ENCODE peak calls at places on chromosomes 2 and 18, in ten cellular contexts. E is HT1080; K is H7; W is EL; C is stimulated activated CD4-positive, alpha-beta T cell treated with anti-CD3 and anti-CD28 coated beads, Interleukin-4, amount 100 ng/mL, for 4 hours; O is HFFc6; R is NCI-H2029 treated with DMSO at 0.1 percent for 48 hours; F is left cardiac atrium; P is pulmonary artery endothelial cell; A is myocyte. I is an unnamed sample.

GRCh38 chr2:149561309-149561926 is 26.2 kb downstream of the MMADHC start:
- DNase-seq in E (peak), K (peak), W (peak), C (no peak), O (no peak), R (peak), F (no peak), P (no peak), A (peak), I (no peak)

GRCh38 chr2:71646028-71646427 is 192.7 kb downstream of the DYSF start:
- DNase-seq in E (peak), K (no peak), W (peak), C (no peak), O (peak), R (no peak), F (peak), P (peak), A (peak), I (no peak)

GRCh38 chr2:85839461-85839860 is 49.3 kb downstream of the ST3GAL5 start:
- DNase-seq in E (no peak), K (no peak), W (no peak), C (no peak), O (no peak), R (no peak), F (no peak), P (no peak), A (no peak), I (no peak)

GRCh38 chr2:15313657-15314056 is 247.5 kb downstream of the NBAS start:
- DNase-seq in E (peak), K (no peak), W (peak), C (no peak), O (peak), R (no peak), F (no peak), P (no peak), A (peak), I (no peak)

GRCh38 chr2:74387346-74387745 is 7.2 kb upstream of the DCTN1 start:
- DNase-seq in E (peak), K (no peak), W (no peak), C (no peak), O (peak), R (no peak), F (no peak), P (no peak), A (peak), I (no peak)

GRCh38 chr2:130846233-130846632 is 9.5 kb downstream of the ARHGEF4 start:
- DNase-seq in E (no peak), K (no peak), W (no peak), C (no peak), O (no peak), R (no peak), F (no peak), P (no peak), A (no peak), I (no peak)

GRCh38 chr18:57621252-57621607 is 406 bp downstream of the NARS1 start:
- DNase-seq in E (no peak), K (peak), W (peak), C (no peak), O (no peak), R (no peak), F (no peak), P (no peak), A (no peak), I (no peak)

GRCh38 chr2:8249191-8249590 is 432.7 kb upstream of the ID2 start:
- DNase-seq in E (no peak), K (no peak), W (no peak), C (no peak), O (no peak), R (no peak), F (no peak), P (no peak), A (no peak), I (no peak)

GRCh38 chr2:189210250-189211075 is 30.9 kb upstream of the COL5A2 start:
- DNase-seq in E (peak), K (no peak), W (peak), C (no peak), O (peak), R (no peak), F (peak), P (peak), A (peak), I (no peak)

GRCh38 chr2:173400760-173401159 is 46.1 kb downstream of the CDCA7 start:
- DNase-seq in E (peak), K (no peak), W (peak), C (no peak), O (no peak), R (no peak), F (no peak), P (no peak), A (peak), I (peak)

GRCh38 chr2:41859615-41860014 is 188.2 kb upstream of the PKDCC start:
- DNase-seq in E (no peak), K (no peak), W (no peak), C (no peak), O (no peak), R (no peak), F (no peak), P (no peak), A (no peak), I (no peak)

GRCh38 chr18:37538526-37539205 is 26.9 kb downstream of the CELF4 start:
- DNase-seq in E (no peak), K (peak), W (no peak), C (no peak), O (no peak), R (no peak), F (no peak), P (no peak), A (no peak), I (no peak)

GRCh38 chr2:101863534-101863933 is 128.2 kb upstream of the IL1R2 start:
- DNase-seq in E (no peak), K (no peak), W (no peak), C (no peak), O (no peak), R (no peak), F (no peak), P (no peak), A (no peak), I (no peak)

GRCh38 chr2:174771631-174772491 is 7.6 kb upstream of the CHRNA1 start:
- DNase-seq in E (peak), K (peak), W (peak), C (no peak), O (peak), R (no peak), F (peak), P (no peak), A (peak), I (peak)

GRCh38 chr2:19488009-19488691 is 129.7 kb upstream of the OSR1 start:
- DNase-seq in E (peak), K (no peak), W (peak), C (no peak), O (peak), R (no peak), F (no peak), P (no peak), A (peak), I (no peak)

GRCh38 chr2:70515938-70516337 is 37.7 kb downstream of the TGFA start:
- DNase-seq in E (no peak), K (no peak), W (no peak), C (no peak), O (no peak), R (no peak), F (no peak), P (no peak), A (no peak), I (no peak)

GRCh38 chr2:130380096-130380934 is 24.5 kb downstream of the PTPN18 start:
- DNase-seq in E (peak), K (no peak), W (no peak), C (no peak), O (no peak), R (no peak), F (no peak), P (no peak), A (no peak), I (no peak)

GRCh38 chr2:237099804-237100203 is 14.1 kb downstream of the COPS8 start:
- DNase-seq in E (no peak), K (no peak), W (no peak), C (no peak), O (no peak), R (no peak), F (no peak), P (no peak), A (no peak), I (no peak)

GRCh38 chr2:80969900-80970299 is 665.3 kb upstream of the LRRTM1 start:
- DNase-seq in E (no peak), K (no peak), W (no peak), C (no peak), O (no peak), R (no peak), F (no peak), P (no peak), A (no peak), I (no peak)

GRCh38 chr2:178761759-178762371 is 45.4 kb downstream of the TTN start:
- DNase-seq in E (peak), K (peak), W (peak), C (no peak), O (peak), R (peak), F (no peak), P (peak), A (peak), I (peak)

GRCh38 chr2:53842891-53843290 is 16.9 kb downstream of the GPR75 start:
- DNase-seq in E (peak), K (no peak), W (no peak), C (no peak), O (no peak), R (no peak), F (no peak), P (no peak), A (peak), I (no peak)

GRCh38 chr2:101546376-101547058 is 71.6 kb upstream of the RFX8 start:
- DNase-seq in E (peak), K (no peak), W (peak), C (no peak), O (peak), R (no peak), F (no peak), P (peak), A (no peak), I (no peak)

GRCh38 chr2:239946570-239947311 is 78.4 kb downstream of the NDUFA10 start:
- DNase-seq in E (no peak), K (peak), W (no peak), C (no peak), O (no peak), R (no peak), F (peak), P (no peak), A (no peak), I (no peak)

GRCh38 chr18:57819671-57820460 is 16.8 kb upstream of the ATP8B1 start:
- DNase-seq in E (peak), K (no peak), W (peak), C (no peak), O (peak), R (peak), F (peak), P (peak), A (peak), I (no peak)

GRCh38 chr2:202249864-202250263 is 11.5 kb upstream of the SUMO1 start:
- DNase-seq in E (no peak), K (peak), W (no peak), C (no peak), O (no peak), R (no peak), F (no peak), P (no peak), A (peak), I (peak)

GRCh38 chr2:77054938-77055337 is 467.2 kb downstream of the LRRTM4 start:
- DNase-seq in E (peak), K (peak), W (no peak), C (no peak), O (no peak), R (no peak), F (peak), P (no peak), A (no peak), I (peak)

GRCh38 chr2:128284841-128285240 is 33.8 kb downstream of the HS6ST1 start:
- DNase-seq in E (no peak), K (no peak), W (no peak), C (no peak), O (no peak), R (no peak), F (no peak), P (no peak), A (no peak), I (no peak)

I was measured in ELF-1.